ENCODE peak calls at places on chromosomes 2 and 18, in six cellular contexts. N is effector memory CD4-positive, alpha-beta T cell; I is heart left ventricle; L is OCI-LY7; K is A549; S is transverse colon. U is an unnamed sample. For H3K4me1, the result is how much of the 10 kb centered on the place peaks cover.

GRCh38 chr2:1491751-1492150 is 78.5 kb downstream of the TPO start:
- DNase-seq in N (no peak), I (peak), L (no peak), K (no peak), S (no peak), U (no peak)

GRCh38 chr2:142868281-142868762 is 9.1 kb upstream of the KYNU start:
- DNase-seq in N (no peak), I (peak), L (no peak), K (peak), S (peak), U (peak)

GRCh38 chr2:26727641-26728561 is 35.4 kb downstream of the KCNK3 start:
- DNase-seq in N (no peak), I (no peak), L (no peak), K (no peak), S (no peak), U (no peak)

GRCh38 chr18:26322892-26323653 is 96.8 kb downstream of the TAF4B start:
- DNase-seq in N (no peak), I (no peak), L (no peak), K (no peak), S (no peak), U (no peak)

GRCh38 chr2:1550658-1551316 is 137.5 kb downstream of the TPO start:
- DNase-seq in N (peak), I (peak), L (peak), K (peak), S (peak), U (peak)

GRCh38 chr2:71618327-71619113 is 165.2 kb downstream of the DYSF start:
- DNase-seq in N (no peak), I (peak), L (no peak), K (peak), S (no peak), U (no peak)

GRCh38 chr2:7430869-7431641 is 513.8 kb downstream of the RNF144A start:
- DNase-seq in N (no peak), I (peak), L (peak), K (no peak), S (peak), U (peak)

GRCh38 chr2:42060028-42060427 is 12.2 kb downstream of the PKDCC start:
- DNase-seq in N (no peak), I (no peak), L (no peak), K (no peak), S (no peak), U (no peak)

GRCh38 chr2:233111427-233111826 is 51.3 kb downstream of the INPP5D start:
- DNase-seq in N (no peak), I (no peak), L (no peak), K (no peak), S (no peak), U (no peak)

GRCh38 chr2:43158259-43158880 is 68.0 kb downstream of the ZFP36L2 start:
- DNase-seq in N (no peak), I (peak), L (no peak), K (peak), S (peak), U (no peak)

GRCh38 chr2:21404137-21404536 is 280.4 kb downstream of the TDRD15 start:
- DNase-seq in N (no peak), I (no peak), L (no peak), K (no peak), S (no peak), U (no peak)

GRCh38 chr2:71604709-71605085 is 151.3 kb downstream of the DYSF start:
- DNase-seq in N (no peak), I (peak), L (no peak), K (no peak), S (no peak), U (no peak)

GRCh38 chr2:42741140-42741539 is 22.8 kb downstream of the OXER1 start:
- DNase-seq in N (no peak), I (no peak), L (no peak), K (no peak), S (no peak), U (no peak)

GRCh38 chr2:48514591-48514990 is 15.4 kb upstream of the STON1 start:
- DNase-seq in N (no peak), I (no peak), L (no peak), K (no peak), S (no peak), U (no peak)
- H3K27ac ChIP-seq in N (no peak), I (no peak), L (no peak), K (no peak), S (no peak), U (no peak)

GRCh38 chr2:55277310-55277709 is 8.3 kb upstream of the MTIF2 start:
- DNase-seq in N (no peak), I (no peak), L (no peak), K (no peak), S (peak), U (no peak)
- H3K4me3 ChIP-seq in N (no peak), I (no peak), L (no peak), K (no peak), S (peak), U (no peak)

GRCh38 chr2:23433282-23433681 is 48.3 kb downstream of the KLHL29 start:
- DNase-seq in N (no peak), I (no peak), L (no peak), K (no peak), S (no peak), U (no peak)
- H3K4me1 ChIP-seq in N (under half), I (under half), L (under half), K (under half), S (under half), U (under half)

GRCh38 chr2:8515864-8516533 is 165.9 kb upstream of the ID2 start:
- DNase-seq in N (no peak), I (no peak), L (peak), K (no peak), S (peak), U (peak)
- H3K27ac ChIP-seq in N (peak), I (peak), L (peak), K (no peak), S (peak), U (peak)

GRCh38 chr2:64750817-64751285 is 97.1 kb upstream of the SERTAD2 start:
- DNase-seq in N (peak), I (peak), L (peak), K (peak), S (peak), U (peak)
- H3K4me3 ChIP-seq in N (peak), I (peak), L (peak), K (peak), S (peak), U (peak)